ENCODE peak calls at places on chromosome 17, in seven cellular contexts. One of them, this sample, is unnamed.

GRCh38 chr17:43175213-43176118 is 4.5 kb downstream of the NBR1 start:
- DNase-seq in SK-MEL-5: peak; percentile 47
- DNase-seq in GF-D8: no peak
- DNase-seq in fibroblast of the conjunctiva: no peak
- DNase-seq in NCI-H1436: no peak
- DNase-seq in cortex of kidney: no peak
- DNase-seq in AG09309: peak; percentile 76
- DNase-seq in this sample: peak; percentile 52

GRCh38 chr17:77772461-77772897 is 186.0 kb upstream of the TNRC6C start:
- DNase-seq in SK-MEL-5: peak; percentile 89
- DNase-seq in GF-D8: no peak
- DNase-seq in fibroblast of the conjunctiva: no peak
- DNase-seq in NCI-H1436: peak; percentile 74
- DNase-seq in cortex of kidney: no peak
- DNase-seq in AG09309: no peak
- DNase-seq in this sample: no peak

GRCh38 chr17:14070344-14071007 is 1.2 kb downstream of the COX10 start:
- DNase-seq in SK-MEL-5: no peak
- DNase-seq in GF-D8: no peak
- DNase-seq in fibroblast of the conjunctiva: no peak
- DNase-seq in NCI-H1436: no peak
- DNase-seq in cortex of kidney: no peak
- DNase-seq in AG09309: no peak
- DNase-seq in this sample: no peak

GRCh38 chr17:65160507-65160906 is 23.3 kb downstream of the RGS9 start:
- DNase-seq in SK-MEL-5: no peak
- DNase-seq in GF-D8: no peak
- DNase-seq in fibroblast of the conjunctiva: no peak
- DNase-seq in NCI-H1436: no peak
- DNase-seq in cortex of kidney: no peak
- DNase-seq in AG09309: no peak
- DNase-seq in this sample: no peak

GRCh38 chr17:67879662-67880061 is 54.4 kb downstream of the BPTF start:
- DNase-seq in SK-MEL-5: no peak
- DNase-seq in GF-D8: no peak
- DNase-seq in fibroblast of the conjunctiva: no peak
- DNase-seq in NCI-H1436: no peak
- DNase-seq in cortex of kidney: no peak
- DNase-seq in AG09309: no peak
- DNase-seq in this sample: no peak

GRCh38 chr17:63780507-63780906 is 6.5 kb downstream of the DDX42 start:
- DNase-seq in SK-MEL-5: peak; percentile 65
- DNase-seq in GF-D8: no peak
- DNase-seq in fibroblast of the conjunctiva: no peak
- DNase-seq in NCI-H1436: peak; percentile 32
- DNase-seq in cortex of kidney: no peak
- DNase-seq in AG09309: no peak
- DNase-seq in this sample: no peak

GRCh38 chr17:38879878-38880727 is 10.2 kb downstream of the LASP1 start:
- DNase-seq in SK-MEL-5: peak; percentile 43
- DNase-seq in GF-D8: no peak
- DNase-seq in fibroblast of the conjunctiva: peak; percentile 85
- DNase-seq in NCI-H1436: no peak
- DNase-seq in cortex of kidney: no peak
- DNase-seq in AG09309: no peak
- DNase-seq in this sample: no peak

GRCh38 chr17:54781389-54781788 is 119.3 kb upstream of the TOM1L1 start:
- DNase-seq in SK-MEL-5: no peak
- DNase-seq in GF-D8: no peak
- DNase-seq in fibroblast of the conjunctiva: no peak
- DNase-seq in NCI-H1436: no peak
- DNase-seq in cortex of kidney: no peak
- DNase-seq in AG09309: no peak
- DNase-seq in this sample: no peak

GRCh38 chr17:74715144-74715543 is 2.4 kb upstream of the CD300LF start:
- DNase-seq in SK-MEL-5: no peak
- DNase-seq in GF-D8: no peak
- DNase-seq in fibroblast of the conjunctiva: no peak
- DNase-seq in NCI-H1436: no peak
- DNase-seq in cortex of kidney: no peak
- DNase-seq in AG09309: no peak
- DNase-seq in this sample: no peak

GRCh38 chr17:7440113-7440822 is 956 bp downstream of the FGF11 start:
- DNase-seq in SK-MEL-5: no peak
- DNase-seq in GF-D8: no peak
- DNase-seq in fibroblast of the conjunctiva: no peak
- DNase-seq in NCI-H1436: peak; percentile 53
- DNase-seq in cortex of kidney: no peak
- DNase-seq in AG09309: no peak
- DNase-seq in this sample: no peak

GRCh38 chr17:57338257-57338919 is 82.1 kb downstream of the MSI2 start:
- DNase-seq in SK-MEL-5: no peak
- DNase-seq in GF-D8: peak; percentile 83
- DNase-seq in fibroblast of the conjunctiva: no peak
- DNase-seq in NCI-H1436: no peak
- DNase-seq in cortex of kidney: no peak
- DNase-seq in AG09309: no peak
- DNase-seq in this sample: no peak

GRCh38 chr17:51683291-51683690 is 422.9 kb downstream of the UTP18 start:
- DNase-seq in SK-MEL-5: no peak
- DNase-seq in GF-D8: no peak
- DNase-seq in fibroblast of the conjunctiva: no peak
- DNase-seq in NCI-H1436: no peak
- DNase-seq in cortex of kidney: no peak
- DNase-seq in AG09309: no peak
- DNase-seq in this sample: no peak

GRCh38 chr17:56896217-56896967 is 17.5 kb downstream of the TRIM25 start:
- DNase-seq in SK-MEL-5: no peak
- DNase-seq in GF-D8: no peak
- DNase-seq in fibroblast of the conjunctiva: no peak
- DNase-seq in NCI-H1436: no peak
- DNase-seq in cortex of kidney: no peak
- DNase-seq in AG09309: no peak
- DNase-seq in this sample: no peak

This sample was measured in HFF-Myc.